ENCODE peak calls at places on chromosomes 3 and 15, in four cellular contexts. Z is T-helper 1 cell, C is D341Med, R is endothelial cell. I is an unnamed sample.

GRCh38 chr3:171967137-171967783 is 72.1 kb upstream of the FNDC3B start:
- DNase-seq in Z (no peak), C (no peak), R (no peak), I (peak)

GRCh38 chr3:15728766-15729165 is 69.0 kb downstream of the ANKRD28 start:
- DNase-seq in Z (no peak), C (no peak), R (no peak), I (no peak)

GRCh38 chr3:71128951-71129350 is 454.6 kb downstream of the FOXP1 start:
- DNase-seq in Z (no peak), C (no peak), R (no peak), I (no peak)

GRCh38 chr15:28995721-28996120 is 109.9 kb downstream of the APBA2 start:
- DNase-seq in Z (no peak), C (no peak), R (no peak), I (no peak)

GRCh38 chr3:108378153-108378951 is 82.0 kb downstream of the HHLA2 start:
- DNase-seq in Z (no peak), C (no peak), R (no peak), I (no peak)

GRCh38 chr3:112582242-112582874 is 20.5 kb downstream of the SLC35A5 start:
- DNase-seq in Z (no peak), C (peak), R (peak), I (peak)

GRCh38 chr15:80550910-80551265 is 144.2 kb upstream of the ABHD17C start:
- DNase-seq in Z (no peak), C (no peak), R (no peak), I (no peak)

GRCh38 chr3:49666592-49666991 is 7.6 kb upstream of the APEH start:
- DNase-seq in Z (no peak), C (no peak), R (no peak), I (no peak)

GRCh38 chr15:64092075-64092820 is 1.4 kb downstream of the CIAO2A start:
- DNase-seq in Z (no peak), C (no peak), R (no peak), I (peak)

GRCh38 chr15:80234883-80235282 is 17.1 kb downstream of the CTXND1 start:
- DNase-seq in Z (peak), C (no peak), R (peak), I (peak)

GRCh38 chr15:28919201-28919627 is 33.4 kb downstream of the APBA2 start:
- DNase-seq in Z (no peak), C (no peak), R (no peak), I (no peak)

GRCh38 chr3:154758109-154758868 is 321.8 kb upstream of the MME start:
- DNase-seq in Z (no peak), C (no peak), R (no peak), I (no peak)

GRCh38 chr3:195214381-195214780 is 56.6 kb downstream of the XXYLT1 start:
- DNase-seq in Z (no peak), C (peak), R (no peak), I (no peak)

GRCh38 chr3:188950006-188950405 is 221.8 kb upstream of the TPRG1 start:
- DNase-seq in Z (no peak), C (no peak), R (no peak), I (no peak)

GRCh38 chr3:196694202-196694638 is 17.8 kb downstream of the CEP19 start:
- DNase-seq in Z (no peak), C (no peak), R (no peak), I (no peak)

GRCh38 chr3:23816721-23817120 is 11.0 kb downstream of the UBE2E1 start:
- DNase-seq in Z (no peak), C (no peak), R (no peak), I (no peak)

GRCh38 chr15:70783610-70784021 is 20.3 kb upstream of the UACA start:
- DNase-seq in Z (no peak), C (no peak), R (no peak), I (no peak)

GRCh38 chr3:150545419-150546225 is 674 bp downstream of the SERP1 start:
- DNase-seq in Z (peak), C (peak), R (no peak), I (peak)

GRCh38 chr3:122745365-122746021 is 48.1 kb downstream of the HSPBAP1 start:
- DNase-seq in Z (no peak), C (no peak), R (no peak), I (no peak)

GRCh38 chr3:123489400-123490004 is 40.6 kb upstream of the ADCY5 start:
- DNase-seq in Z (peak), C (peak), R (peak), I (peak)

GRCh38 chr3:188010478-188010877 is 143.5 kb upstream of the LPP start:
- DNase-seq in Z (no peak), C (no peak), R (no peak), I (no peak)

I was measured in K562.